ENCODE peak calls at places on chromosomes 1 and 21, in nine cellular contexts. U, F, M, K, N, A, B, C and E are unnamed samples.
A peak's percentile ranks its signal among the peaks of the same experiment; 100 is the strongest.

GRCh38 chr1:12142891-12143630 is 23.7 kb upstream of the TNFRSF1B start:
- DNase-seq in F (no peak), K (no peak), M (no peak), N (no peak), C (no peak), U (peak; percentile 79), B (peak; percentile 61), A (peak; percentile 65), E (no peak)

GRCh38 chr1:205748398-205749093 is 1.4 kb downstream of the NUCKS1 start:
- DNase-seq in M (no peak), F (peak; percentile 86), K (peak; percentile 62), C (no peak), N (no peak), A (no peak), U (no peak), B (no peak), E (no peak)

GRCh38 chr21:39519835-39520234 is 68.1 kb downstream of the SH3BGR start:
- DNase-seq in F (no peak), N (no peak), B (no peak), U (no peak), M (no peak), A (no peak), C (no peak), K (no peak), E (no peak)

GRCh38 chr1:2459757-2460156 is 16.3 kb upstream of the PLCH2 start:
- DNase-seq in U (no peak), A (no peak), N (no peak), K (peak; percentile 12), F (peak; percentile 92), C (no peak), M (no peak), B (peak; percentile 63), E (no peak)

GRCh38 chr1:85325920-85326319 is 49.5 kb upstream of the BCL10 start:
- DNase-seq in N (no peak), M (no peak), K (no peak), B (no peak), F (no peak), C (no peak), U (no peak), A (no peak), E (no peak)

GRCh38 chr1:188228623-188229022 is 1399.9 kb downstream of the PLA2G4A start:
- DNase-seq in B (no peak), K (peak; percentile 0), M (no peak), N (no peak), C (no peak), U (no peak), A (no peak), F (peak; percentile 2), E (no peak)

GRCh38 chr1:156423422-156424352 is 54.7 kb downstream of the RHBG start:
- DNase-seq in F (no peak), N (no peak), A (no peak), C (no peak), M (no peak), K (no peak), U (no peak), B (no peak), E (no peak)

GRCh38 chr21:37627074-37627473 is 260.5 kb downstream of the DYRK1A start:
- DNase-seq in U (no peak), A (no peak), M (no peak), C (no peak), K (no peak), B (no peak), N (no peak), F (no peak), E (no peak)

GRCh38 chr1:165927169-165927568 is 99.8 kb downstream of the UCK2 start:
- DNase-seq in C (no peak), U (no peak), N (no peak), F (no peak), A (no peak), K (no peak), M (no peak), B (no peak), E (no peak)

GRCh38 chr1:11690132-11690668 is 1.3 kb upstream of the DRAXIN start:
- DNase-seq in F (no peak), B (no peak), K (no peak), M (no peak), U (no peak), N (no peak), A (no peak), C (no peak), E (no peak)

GRCh38 chr1:48718696-48719095 is 58.0 kb downstream of the BEND5 start:
- DNase-seq in C (no peak), M (no peak), F (no peak), K (no peak), U (no peak), A (no peak), B (no peak), N (no peak), E (no peak)

GRCh38 chr1:29830383-29830782 is 594.1 kb downstream of the PTPRU start:
- DNase-seq in B (no peak), F (no peak), C (no peak), K (no peak), U (no peak), M (no peak), N (no peak), A (no peak), E (no peak)

GRCh38 chr1:156747737-156748669 is 3.5 kb downstream of the HDGF start:
- DNase-seq in A (no peak), C (no peak), K (no peak), F (no peak), N (no peak), B (no peak), M (no peak), U (no peak), E (peak; percentile 44)

GRCh38 chr1:16386454-16387113 is 19.5 kb downstream of the SZRD1 start:
- DNase-seq in F (peak; percentile 74), A (no peak), B (no peak), M (no peak), C (peak; percentile 71), K (peak; percentile 79), U (no peak), N (no peak), E (peak; percentile 55)

GRCh38 chr1:27885114-27885528 is 12.8 kb downstream of the THEMIS2 start:
- DNase-seq in A (no peak), U (peak; percentile 70), C (no peak), B (no peak), M (no peak), K (no peak), F (no peak), N (no peak), E (no peak)

GRCh38 chr1:27886353-27886679 is 14.0 kb downstream of the THEMIS2 start:
- DNase-seq in B (no peak), K (no peak), N (no peak), U (no peak), C (no peak), M (no peak), F (no peak), A (no peak), E (no peak)

GRCh38 chr1:27887215-27888035 is 15.1 kb downstream of the THEMIS2 start:
- DNase-seq in M (no peak), A (no peak), U (peak; percentile 54), C (no peak), F (no peak), B (no peak), K (no peak), N (no peak), E (no peak)

GRCh38 chr1:27885620-27886352 is 13.4 kb downstream of the THEMIS2 start:
- DNase-seq in C (no peak), B (no peak), U (peak; percentile 59), M (no peak), N (no peak), F (no peak), A (no peak), K (no peak), E (no peak)

DNA sequence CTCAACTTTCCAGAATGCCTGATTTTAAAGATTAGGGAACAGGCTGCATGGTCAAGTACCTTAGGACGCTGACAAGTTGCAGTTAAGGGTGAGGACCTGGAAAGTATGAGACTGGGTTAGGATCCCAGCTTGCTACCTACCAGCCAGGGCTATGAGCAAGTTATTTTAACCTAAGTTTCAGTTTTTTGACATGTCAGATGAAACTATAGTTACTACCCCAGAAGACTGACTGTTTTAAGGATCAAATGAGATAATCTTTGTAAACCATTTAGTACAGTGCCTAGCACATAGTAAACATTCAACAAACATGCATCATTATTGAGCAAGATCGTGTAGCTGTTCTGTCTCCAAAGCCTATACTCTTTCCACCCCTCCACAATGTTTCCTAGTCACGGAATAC is 14.4 kb downstream of the THEMIS2 start:
- DNase-seq in N (no peak), U (no peak), F (no peak), K (no peak), C (no peak), M (no peak), A (no peak), B (no peak), E (no peak)
- H3K4me1 ChIP-seq in N (no peaks in the 10 kb centered on the region), U (peaks cover 44% of the 10 kb centered on the region), F (no peaks in the 10 kb centered on the region), K (no peaks in the 10 kb centered on the region), C (no peaks in the 10 kb centered on the region), M (peaks cover 59% of the 10 kb centered on the region), A (no peaks in the 10 kb centered on the region), B (no peaks in the 10 kb centered on the region), E (no peaks in the 10 kb centered on the region)

GRCh38 chr1:24726741-24727140 is 18.5 kb upstream of the CLIC4 start:
- DNase-seq in M (no peak), B (no peak), N (no peak), F (no peak), A (no peak), U (no peak), C (no peak), K (no peak), E (no peak)

GRCh38 chr1:24728982-24729381 is 16.3 kb upstream of the CLIC4 start:
- DNase-seq in A (no peak), U (no peak), B (no peak), K (no peak), C (no peak), M (no peak), N (no peak), F (no peak), E (no peak)

GRCh38 chr1:24725209-24725651 is 20.0 kb upstream of the CLIC4 start:
- DNase-seq in F (no peak), A (no peak), N (no peak), U (no peak), M (no peak), K (no peak), C (no peak), B (no peak), E (peak; percentile 69)

GRCh38 chr1:24724345-24725208 is 20.7 kb upstream of the CLIC4 start:
- DNase-seq in U (no peak), A (no peak), K (peak; percentile 78), M (no peak), B (no peak), F (peak; percentile 76), N (no peak), C (no peak), E (peak; percentile 79)

GRCh38 chr1:24727490-24728214 is 17.6 kb upstream of the CLIC4 start:
- DNase-seq in B (peak; percentile 62), M (no peak), N (peak; percentile 64), U (peak; percentile 84), K (peak; percentile 77), F (peak; percentile 95), A (peak; percentile 78), C (peak; percentile 41), E (peak; percentile 80)
- H3K4me3 ChIP-seq in B (no peak overlapping the region), M (no peak overlapping the region), N (no peak overlapping the region), U (no peak overlapping the region), K (no peak overlapping the region), F (peak overlapping the region; percentile 25), A (no peak overlapping the region), C (no peak overlapping the region), E (no peak overlapping the region)

GRCh38 chr1:154222918-154223317 is 2.2 kb downstream of the UBAP2L start:
- DNase-seq in N (no peak), U (no peak), A (no peak), M (no peak), K (no peak), B (no peak), F (no peak), C (no peak), E (no peak)
- H3K9me3 ChIP-seq in N (no peaks in the 10 kb centered on the region), U (no peaks in the 10 kb centered on the region), A (no peaks in the 10 kb centered on the region), M (no peaks in the 10 kb centered on the region), K (no peaks in the 10 kb centered on the region), B (no peaks in the 10 kb centered on the region), F (no peaks in the 10 kb centered on the region), C (no peaks in the 10 kb centered on the region), E (no peaks in the 10 kb centered on the region)

GRCh38 chr1:20476260-20477038 is 9.6 kb downstream of the CAMK2N1 start:
- DNase-seq in U (no peak), A (no peak), F (peak; percentile 54), B (peak; percentile 64), N (no peak), K (no peak), M (no peak), C (peak; percentile 88), E (no peak)
- H3K4me1 ChIP-seq in U (peaks cover 16% of the 10 kb centered on the region), A (peaks cover 26% of the 10 kb centered on the region), F (peaks cover 39% of the 10 kb centered on the region), B (peaks cover 25% of the 10 kb centered on the region), N (peaks cover 8% of the 10 kb centered on the region), K (peaks cover 17% of the 10 kb centered on the region), M (no peaks in the 10 kb centered on the region), C (peaks cover 27% of the 10 kb centered on the region), E (peaks cover 43% of the 10 kb centered on the region)